ENCODE peak calls at places on chromosomes 16 and 17, in nine cellular contexts. Y, N, V, D, O, G, E, P and T are unnamed samples.

GRCh38 chr16:73058616-73059409 is 10.9 kb upstream of the ZFHX3 start:
- DNase-seq in P (no peak), G (no peak), N (peak; percentile 43), Y (peak; percentile 39), E (peak; percentile 38), V (peak; percentile 38), D (no peak), O (no peak), T (no peak)

GRCh38 chr17:7627250-7628121 is at the start of gene SAT2:
- DNase-seq in D (peak; percentile 88), O (peak; percentile 82), N (peak; percentile 94), V (peak; percentile 84), P (peak; percentile 95), G (peak; percentile 91), E (peak; percentile 98), Y (peak; percentile 96), T (peak; percentile 97)

GRCh38 chr17:15892679-15893332 is 52.1 kb upstream of the ADORA2B start:
- DNase-seq in V (no peak), G (no peak), Y (no peak), N (peak; percentile 16), E (no peak), O (no peak), D (no peak), P (no peak), T (no peak)

GRCh38 chr16:22278841-22279240 is 18.4 kb upstream of the POLR3E start:
- DNase-seq in O (no peak), D (no peak), E (no peak), P (no peak), V (no peak), N (no peak), Y (no peak), G (no peak), T (no peak)

GRCh38 chr16:28572659-28573510 is 19.2 kb downstream of the SGF29 start:
- DNase-seq in V (no peak), N (peak; percentile 14), D (no peak), P (no peak), G (no peak), E (peak; percentile 54), O (no peak), Y (peak; percentile 60), T (peak; percentile 65)

GRCh38 chr16:52597073-52597771 is 50.3 kb upstream of the TOX3 start:
- DNase-seq in P (no peak), V (no peak), O (no peak), D (no peak), E (no peak), G (peak; percentile 29), N (no peak), Y (no peak), T (no peak)

GRCh38 chr16:81413245-81413990 is 31.2 kb upstream of the CMIP start:
- DNase-seq in E (no peak), Y (no peak), O (no peak), P (no peak), D (no peak), V (no peak), N (no peak), G (no peak), T (no peak)

GRCh38 chr16:84596801-84597517 is 20.9 kb downstream of the COTL1 start:
- DNase-seq in E (no peak), G (no peak), Y (no peak), P (no peak), V (no peak), O (no peak), N (no peak), D (no peak), T (no peak)

GRCh38 chr16:53111078-53111776 is 56.4 kb downstream of the CHD9 start:
- DNase-seq in V (no peak), P (no peak), E (no peak), Y (no peak), O (no peak), D (no peak), N (peak; percentile 60), G (no peak), T (no peak)

GRCh38 chr16:88809676-88810165 is 2.0 kb downstream of the APRT start:
- DNase-seq in Y (no peak), N (no peak), O (no peak), D (no peak), E (no peak), V (no peak), P (no peak), G (no peak), T (no peak)

GRCh38 chr16:56769674-56770073 is 39.7 kb downstream of the NUP93 start:
- DNase-seq in N (peak; percentile 23), V (no peak), E (no peak), O (no peak), Y (no peak), G (no peak), D (no peak), P (peak; percentile 36), T (no peak)

GRCh38 chr16:88063201-88063773 is 112.1 kb downstream of the BANP start:
- DNase-seq in P (no peak), D (no peak), N (peak; percentile 85), V (peak; percentile 4), Y (peak; percentile 44), O (no peak), E (peak; percentile 73), G (no peak), T (no peak)

GRCh38 chr17:60135160-60135950 is 14.4 kb upstream of the CA4 start:
- DNase-seq in D (peak; percentile 78), P (peak; percentile 92), E (peak; percentile 68), O (peak; percentile 55), Y (peak; percentile 89), N (peak; percentile 90), G (peak; percentile 70), V (peak; percentile 94), T (peak; percentile 91)

GRCh38 chr16:16915771-16916170 is 536.8 kb downstream of the NPIPA7 start:
- DNase-seq in E (no peak), G (no peak), V (no peak), P (no peak), N (no peak), Y (no peak), O (no peak), D (no peak), T (no peak)

GRCh38 chr16:11181889-11182279 is 74.1 kb downstream of the SOCS1 start:
- DNase-seq in P (no peak), E (no peak), D (no peak), O (no peak), N (peak; percentile 61), V (no peak), G (no peak), Y (no peak), T (peak; percentile 62)

GRCh38 chr17:76048711-76049110 is 21.6 kb upstream of the EVPL start:
- DNase-seq in O (no peak), Y (no peak), N (peak; percentile 16), E (no peak), D (no peak), V (no peak), P (no peak), G (no peak), T (no peak)

GRCh38 chr17:2374549-2375285 is 26.1 kb downstream of the MNT start:
- DNase-seq in O (no peak), E (no peak), V (no peak), P (no peak), Y (no peak), N (no peak), G (no peak), D (no peak), T (no peak)

GRCh38 chr17:16470302-16470701 is 21.7 kb downstream of the LRRC75A start:
- DNase-seq in D (no peak), P (no peak), O (no peak), E (no peak), Y (no peak), N (no peak), V (no peak), G (no peak), T (no peak)

DNA sequence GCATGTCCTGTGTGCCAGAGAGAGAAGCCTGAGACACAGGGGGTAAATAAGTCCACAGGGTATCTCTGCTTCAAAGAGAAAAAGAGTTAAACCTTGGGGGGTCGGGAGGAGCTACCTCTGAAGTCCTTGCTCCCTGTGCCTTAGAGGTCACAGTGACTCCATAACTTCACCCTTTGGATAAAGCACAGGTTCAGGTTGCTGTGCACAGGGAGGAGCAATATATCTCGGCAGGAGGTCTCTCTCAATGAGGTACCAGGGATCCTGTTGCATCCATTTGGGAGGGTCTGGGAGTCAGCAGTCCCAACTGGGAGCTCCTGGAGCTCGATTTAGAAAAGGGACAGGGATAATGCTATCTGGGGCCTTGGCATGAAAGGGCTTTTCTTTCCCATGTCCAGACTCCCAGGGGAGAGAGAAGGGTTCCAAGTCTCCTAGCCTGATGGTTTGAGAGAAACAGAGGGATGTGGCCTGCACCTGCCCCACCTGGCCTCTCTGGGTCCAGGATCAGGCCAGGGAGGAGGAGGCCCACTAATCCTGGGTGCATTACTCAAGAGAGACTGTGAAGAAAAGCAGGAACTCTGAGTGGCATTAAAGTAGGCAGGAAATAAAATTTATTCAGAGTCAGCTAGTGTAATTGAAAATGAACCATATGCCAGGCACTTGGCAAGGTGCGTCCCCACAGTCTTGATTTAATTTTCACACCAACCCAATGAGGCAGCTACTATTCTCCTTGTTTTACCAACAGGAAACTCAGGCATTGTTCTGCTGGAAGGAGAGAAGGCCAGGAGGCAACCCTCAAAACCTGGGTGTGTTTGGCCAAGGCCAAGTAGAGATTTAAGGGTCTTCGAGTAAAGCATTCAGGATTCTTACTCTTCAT is 40.7 kb downstream of the CUEDC1 start:
- DNase-seq in P (no peak), O (no peak), D (no peak), E (no peak), Y (no peak), N (no peak), G (no peak), V (no peak), T (no peak)
- H3K27ac ChIP-seq in P (peak overlapping the region; percentile 70), O (no peak overlapping the region), D (no peak overlapping the region), E (no peak overlapping the region), Y (peak overlapping the region; percentile 91), N (no peak overlapping the region), G (no peak overlapping the region), V (no peak overlapping the region), T (peak overlapping the region; percentile 86)

DNA sequence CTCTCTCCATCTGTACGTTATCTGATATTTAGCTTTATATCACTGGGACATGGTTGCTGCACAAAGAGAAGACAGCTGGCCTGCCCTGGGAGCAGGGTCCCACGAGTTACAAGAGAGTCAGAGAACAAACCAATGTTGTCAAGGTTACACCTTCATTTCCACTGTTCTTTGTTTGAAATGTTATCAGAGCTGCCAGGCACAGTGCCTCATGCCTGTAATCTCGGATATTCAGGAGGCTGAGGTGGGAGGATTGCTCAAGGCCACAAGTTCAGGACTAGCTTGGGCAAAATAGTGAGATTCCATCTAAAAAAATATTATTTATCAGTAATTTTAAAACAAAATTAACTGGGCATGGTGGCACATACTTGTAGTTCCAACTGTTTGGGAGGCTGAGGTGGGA is 34.6 kb downstream of the ATP6V0A1 start:
- DNase-seq in Y (no peak), O (no peak), D (no peak), E (no peak), P (no peak), G (no peak), N (no peak), V (no peak), T (no peak)
- H3K4me3 ChIP-seq in Y (no peak overlapping the region), O (no peak overlapping the region), D (no peak overlapping the region), E (no peak overlapping the region), P (no peak overlapping the region), G (no peak overlapping the region), N (no peak overlapping the region), V (no peak overlapping the region), T (no peak overlapping the region)

GRCh38 chr17:81020443-81020766 is 14.5 kb upstream of the BAIAP2 start:
- DNase-seq in E (no peak), P (no peak), Y (no peak), G (no peak), V (no peak), N (no peak), O (no peak), D (no peak), T (no peak)
- H3K4me1 ChIP-seq in E (peaks cover 7% of the 10 kb centered on the region), P (no peaks in the 10 kb centered on the region), Y (peaks cover 47% of the 10 kb centered on the region), G (peaks cover 2% of the 10 kb centered on the region), V (peaks cover 18% of the 10 kb centered on the region), N (peaks cover 9% of the 10 kb centered on the region), O (peaks cover 24% of the 10 kb centered on the region), D (peaks cover 38% of the 10 kb centered on the region), T (no peaks in the 10 kb centered on the region)

GRCh38 chr16:4386452-4386813 is 14.8 kb downstream of the VASN start:
- DNase-seq in D (no peak), Y (no peak), G (no peak), O (no peak), V (no peak), N (no peak), P (no peak), E (no peak), T (no peak)
- H3K27ac ChIP-seq in D (no peak overlapping the region), Y (peak overlapping the region; percentile 57), G (no peak overlapping the region), O (no peak overlapping the region), V (no peak overlapping the region), N (peak overlapping the region; percentile 30), P (no peak overlapping the region), E (peak overlapping the region; percentile 1), T (peak overlapping the region; percentile 46)